ENCODE peak calls at places on chromosomes 7 and 10, in nine cellular contexts. K is endothelial cell; T is OCI-LY7; U is A172; E is frontal cortex; H is stomach; B is effector memory CD8-positive, alpha-beta T cell; A is fibroblast of pulmonary artery; O is caudate nucleus. N is an unnamed sample.

GRCh38 chr7:30066697-30067096 is 38.5 kb downstream of the PLEKHA8 start:
- DNase-seq in K (no peak), T (no peak), U (no peak), E (no peak), H (no peak), B (no peak), A (no peak), O (no peak), N (no peak)

GRCh38 chr10:112843623-112844022 is 106.4 kb upstream of the TCF7L2 start:
- DNase-seq in K (no peak), T (no peak), U (no peak), E (no peak), H (no peak), B (no peak), A (no peak), O (no peak), N (no peak)

GRCh38 chr7:91519241-91520200 is 255.3 kb downstream of the FZD1 start:
- DNase-seq in K (no peak), T (no peak), U (peak; percentile 20), E (no peak), H (no peak), B (no peak), A (peak; percentile 4), O (no peak), N (no peak)

GRCh38 chr7:142866361-142867096 is 11.7 kb downstream of the EPHB6 start:
- DNase-seq in K (peak; percentile 66), T (peak; percentile 29), U (peak; percentile 19), E (peak; percentile 51), H (peak; percentile 61), B (no peak), A (peak; percentile 24), O (no peak), N (peak; percentile 39)

GRCh38 chr10:100878291-100878910 is 34.4 kb upstream of the SLF2 start:
- DNase-seq in K (peak; percentile 69), T (peak; percentile 86), U (peak; percentile 88), E (peak; percentile 84), H (no peak), B (peak; percentile 11), A (peak; percentile 83), O (peak; percentile 64), N (peak; percentile 90)

GRCh38 chr7:101527844-101528667 is 101.0 kb downstream of the MYL10 start:
- DNase-seq in K (no peak), T (no peak), U (peak; percentile 61), E (no peak), H (peak; percentile 59), B (no peak), A (no peak), O (peak; percentile 61), N (peak; percentile 48)

GRCh38 chr7:28263622-28264266 is 83.1 kb upstream of the JAZF1 start:
- DNase-seq in K (no peak), T (no peak), U (no peak), E (no peak), H (no peak), B (no peak), A (no peak), O (no peak), N (no peak)

GRCh38 chr10:52993109-52993508 is 220.5 kb upstream of the MBL2 start:
- DNase-seq in K (no peak), T (no peak), U (no peak), E (no peak), H (no peak), B (no peak), A (no peak), O (no peak), N (no peak)

GRCh38 chr7:47496064-47496665 is 85.7 kb downstream of the TNS3 start:
- DNase-seq in K (no peak), T (peak; percentile 71), U (no peak), E (no peak), H (no peak), B (no peak), A (no peak), O (no peak), N (no peak)

GRCh38 chr7:2416659-2417058 is 13.2 kb downstream of the CHST12 start:
- DNase-seq in K (no peak), T (no peak), U (no peak), E (no peak), H (no peak), B (no peak), A (no peak), O (no peak), N (no peak)

GRCh38 chr10:45464958-45465567 is 91.0 kb downstream of the ALOX5 start:
- DNase-seq in K (peak; percentile 86), T (peak; percentile 82), U (peak; percentile 62), E (peak; percentile 81), H (peak; percentile 79), B (peak; percentile 74), A (peak; percentile 80), O (peak; percentile 49), N (peak; percentile 91)

GRCh38 chr10:48604039-48604407 is 850 bp downstream of the ARHGAP22 start:
- DNase-seq in K (no peak), T (no peak), U (no peak), E (no peak), H (no peak), B (no peak), A (no peak), O (no peak), N (no peak)

GRCh38 chr7:105678811-105679495 is 97.7 kb upstream of the EFCAB10 start:
- DNase-seq in K (no peak), T (no peak), U (no peak), E (no peak), H (peak; percentile 82), B (no peak), A (peak; percentile 65), O (peak; percentile 24), N (peak; percentile 82)

GRCh38 chr7:31107106-31108090 is 55.3 kb downstream of the ADCYAP1R1 start:
- DNase-seq in K (no peak), T (no peak), U (no peak), E (no peak), H (no peak), B (no peak), A (no peak), O (no peak), N (no peak)

GRCh38 chr10:110137142-110137545 is 70.3 kb upstream of the MXI1 start:
- DNase-seq in K (no peak), T (peak; percentile 83), U (peak; percentile 65), E (peak; percentile 44), H (no peak), B (peak; percentile 26), A (peak; percentile 91), O (no peak), N (peak; percentile 80)

GRCh38 chr10:51186358-51186757 is 112.1 kb downstream of the PRKG1 start:
- DNase-seq in K (no peak), T (no peak), U (no peak), E (no peak), H (no peak), B (no peak), A (no peak), O (no peak), N (no peak)

GRCh38 chr7:101817031-101817929 is at the start of gene CUX1:
- DNase-seq in K (peak; percentile 33), T (peak; percentile 65), U (no peak), E (no peak), H (peak; percentile 54), B (peak; percentile 15), A (no peak), O (no peak), N (no peak)

GRCh38 chr10:80468806-80469421 is 14.8 kb downstream of the TSPAN14 start:
- DNase-seq in K (no peak), T (no peak), U (no peak), E (no peak), H (no peak), B (no peak), A (no peak), O (no peak), N (no peak)

GRCh38 chr7:129665013-129665401 is 53.5 kb downstream of the NRF1 start:
- DNase-seq in K (no peak), T (no peak), U (peak; percentile 94), E (no peak), H (no peak), B (no peak), A (peak; percentile 94), O (no peak), N (peak; percentile 6)

GRCh38 chr7:97027427-97028234 is 3.0 kb upstream of the DLX5 start:
- DNase-seq in K (peak; percentile 77), T (peak; percentile 71), U (peak; percentile 74), E (peak; percentile 77), H (peak; percentile 77), B (peak; percentile 46), A (peak; percentile 89), O (peak; percentile 67), N (peak; percentile 92)

GRCh38 chr7:46600340-46600739 is 679.3 kb upstream of the IGFBP3 start:
- DNase-seq in K (no peak), T (no peak), U (no peak), E (no peak), H (no peak), B (no peak), A (peak; percentile 81), O (no peak), N (no peak)

GRCh38 chr10:843703-844102 is 87.8 kb downstream of the LARP4B start:
- DNase-seq in K (no peak), T (no peak), U (no peak), E (no peak), H (no peak), B (no peak), A (no peak), O (no peak), N (no peak)

GRCh38 chr7:161786-162185 is 30.6 kb upstream of the FAM20C start:
- DNase-seq in K (no peak), T (no peak), U (no peak), E (no peak), H (no peak), B (no peak), A (no peak), O (no peak), N (no peak)

GRCh38 chr10:122143238-122143841 is 127.8 kb upstream of the BTBD16 start:
- DNase-seq in K (no peak), T (no peak), U (no peak), E (no peak), H (no peak), B (no peak), A (no peak), O (peak; percentile 60), N (peak; percentile 81)